ENCODE peak calls at places on chromosomes 4 and X, in seven cellular contexts. H is mammary epithelial cell, J is cardiac fibroblast, Q is cardiac muscle cell, L is A549, F is foreskin fibroblast, I is fibroblast of the aortic adventitia. C is an unnamed sample.

GRCh38 chr4:146255874-146256273 is 41.5 kb downstream of the REELD1 start:
- DNase-seq in H (no peak), J (peak), Q (no peak), L (peak), F (peak), I (peak), C (peak)

GRCh38 chrX:153032397-153033118 is 23.7 kb upstream of the PNMA3 start:
- DNase-seq in H (peak), J (peak), Q (peak), L (peak), F (peak), I (peak), C (no peak)

GRCh38 chr4:6688879-6689505 is 4.7 kb upstream of the S100P start:
- DNase-seq in H (peak), J (peak), Q (no peak), L (peak), F (peak), I (peak), C (peak)

GRCh38 chr4:162497564-162498167 is 333.9 kb upstream of the FSTL5 start:
- DNase-seq in H (peak), J (peak), Q (peak), L (peak), F (peak), I (peak), C (peak)

GRCh38 chr4:142265536-142265935 is 580.6 kb downstream of the INPP4B start:
- DNase-seq in H (peak), J (peak), Q (no peak), L (peak), F (peak), I (peak), C (peak)

GRCh38 chrX:11564546-11564945 is 101.2 kb downstream of the ARHGAP6 start:
- DNase-seq in H (no peak), J (peak), Q (no peak), L (no peak), F (no peak), I (peak), C (no peak)

GRCh38 chr4:38568768-38569167 is 95.2 kb upstream of the KLF3 start:
- DNase-seq in H (peak), J (no peak), Q (no peak), L (no peak), F (no peak), I (no peak), C (no peak)

GRCh38 chr4:3460926-3461325 is 2.2 kb upstream of the DOK7 start:
- DNase-seq in H (no peak), J (no peak), Q (no peak), L (no peak), F (no peak), I (no peak), C (no peak)

GRCh38 chrX:80812176-80812575 is 2.5 kb upstream of the BRWD3 start:
- DNase-seq in H (peak), J (peak), Q (peak), L (peak), F (peak), I (peak), C (no peak)

GRCh38 chrX:45198301-45198700 is 2.4 kb downstream of the DIPK2B start:
- DNase-seq in H (no peak), J (no peak), Q (no peak), L (no peak), F (no peak), I (no peak), C (no peak)

GRCh38 chr4:7254736-7255487 is 62.6 kb downstream of the SORCS2 start:
- DNase-seq in H (no peak), J (peak), Q (no peak), L (no peak), F (no peak), I (peak), C (no peak)

GRCh38 chr4:184934961-184935360 is 83.3 kb upstream of the HELT start:
- DNase-seq in H (no peak), J (no peak), Q (no peak), L (no peak), F (no peak), I (no peak), C (no peak)

GRCh38 chr4:155546451-155546850 is 120.2 kb upstream of the GUCY1A1 start:
- DNase-seq in H (peak), J (no peak), Q (no peak), L (no peak), F (peak), I (no peak), C (peak)

GRCh38 chrX:133859336-133859735 is 126.1 kb downstream of the GPC3 start:
- DNase-seq in H (peak), J (no peak), Q (no peak), L (no peak), F (no peak), I (no peak), C (peak)

GRCh38 chr4:114384629-114385028 is 214.0 kb upstream of the UGT8 start:
- DNase-seq in H (no peak), J (peak), Q (peak), L (peak), F (peak), I (peak), C (peak)

GRCh38 chr4:140049924-140050681 is 103.9 kb downstream of the MAML3 start:
- DNase-seq in H (no peak), J (peak), Q (peak), L (peak), F (no peak), I (peak), C (no peak)

GRCh38 chr4:8772499-8773123 is 99.0 kb downstream of the HMX1 start:
- DNase-seq in H (no peak), J (no peak), Q (no peak), L (no peak), F (no peak), I (no peak), C (no peak)

GRCh38 chr4:3666263-3666662 is 99.9 kb upstream of the ADRA2C start:
- DNase-seq in H (no peak), J (no peak), Q (no peak), L (no peak), F (no peak), I (no peak), C (no peak)

GRCh38 chrX:22278375-22278774 is 5.7 kb downstream of the CBLL2 start:
- DNase-seq in H (peak), J (peak), Q (peak), L (peak), F (no peak), I (no peak), C (peak)

GRCh38 chr4:183388021-183388420 is 56.4 kb upstream of the CDKN2AIP start:
- DNase-seq in H (no peak), J (no peak), Q (no peak), L (no peak), F (no peak), I (no peak), C (no peak)

GRCh38 chr4:85318415-85318814 is 156.5 kb upstream of the ARHGAP24 start:
- DNase-seq in H (peak), J (no peak), Q (no peak), L (no peak), F (no peak), I (no peak), C (peak)

GRCh38 chrX:13646154-13646549 is 6.8 kb upstream of the TCEANC start:
- DNase-seq in H (peak), J (peak), Q (peak), L (peak), F (peak), I (peak), C (peak)

GRCh38 chr4:41069268-41069667 is 145.1 kb downstream of the APBB2 start:
- DNase-seq in H (no peak), J (peak), Q (no peak), L (no peak), F (no peak), I (no peak), C (no peak)

GRCh38 chr4:71204056-71204455 is 134.8 kb upstream of the SLC4A4 start:
- DNase-seq in H (no peak), J (no peak), Q (no peak), L (no peak), F (no peak), I (no peak), C (no peak)

GRCh38 chr4:119955256-119955655 is 111.4 kb downstream of the MAD2L1 start:
- DNase-seq in H (no peak), J (no peak), Q (no peak), L (no peak), F (no peak), I (no peak), C (no peak)

GRCh38 chr4:179626687-179627086 is 2184.4 kb upstream of the AGA start:
- DNase-seq in H (no peak), J (no peak), Q (peak), L (peak), F (no peak), I (no peak), C (no peak)

GRCh38 chr4:15703439-15703838 is 574 bp downstream of the BST1 start:
- DNase-seq in H (no peak), J (no peak), Q (no peak), L (no peak), F (no peak), I (no peak), C (no peak)
- H3K4me3 ChIP-seq in H (no peak), J (peak), Q (no peak), L (peak), F (peak), I (peak), C (no peak)

GRCh38 chrX:24347871-24348270 is 12.6 kb upstream of the SUPT20HL1 start:
- DNase-seq in H (no peak), J (peak), Q (peak), L (no peak), F (no peak), I (peak), C (no peak)

GRCh38 chrX:24340501-24340900 is 19.9 kb upstream of the SUPT20HL1 start:
- DNase-seq in H (no peak), J (no peak), Q (no peak), L (no peak), F (no peak), I (no peak), C (no peak)

GRCh38 chrX:24339911-24340310 is 20.5 kb upstream of the SUPT20HL1 start:
- DNase-seq in H (no peak), J (no peak), Q (no peak), L (no peak), F (no peak), I (no peak), C (no peak)

GRCh38 chrX:24341795-24342194 is 18.6 kb upstream of the SUPT20HL1 start:
- DNase-seq in H (peak), J (peak), Q (no peak), L (no peak), F (peak), I (peak), C (peak)

DNA sequence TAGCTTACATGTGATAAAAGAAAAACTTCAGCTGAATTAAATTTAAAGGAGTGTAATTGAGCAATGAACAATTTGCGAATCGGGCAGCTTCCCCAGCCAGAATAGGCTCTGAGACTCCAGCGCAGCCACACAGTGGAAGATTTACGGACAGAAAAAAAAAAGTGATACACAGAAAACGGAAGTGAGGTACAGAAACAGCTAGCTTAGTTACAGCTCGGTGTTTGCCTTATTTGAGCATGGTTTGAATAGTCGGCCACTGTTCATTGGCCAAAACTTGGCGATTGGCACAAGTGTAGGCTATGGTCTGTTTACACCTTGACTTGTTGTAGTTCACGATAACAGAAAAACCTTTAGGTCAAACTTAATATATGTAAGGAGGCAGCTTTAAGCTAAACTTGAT is 16.7 kb upstream of the SUPT20HL1 start:
- DNase-seq in H (no peak), J (peak), Q (no peak), L (no peak), F (no peak), I (peak), C (no peak)
- H3K4me3 ChIP-seq in H (no peak), J (no peak), Q (no peak), L (no peak), F (no peak), I (no peak), C (no peak)

GRCh38 chr4:151727365-151727764 is 33.4 kb downstream of the GATB start:
- DNase-seq in H (peak), J (no peak), Q (no peak), L (no peak), F (no peak), I (peak), C (peak)

GRCh38 chr4:151725087-151725486 is 35.7 kb downstream of the GATB start:
- DNase-seq in H (no peak), J (no peak), Q (no peak), L (no peak), F (no peak), I (no peak), C (no peak)

GRCh38 chr4:151730003-151730559 is 30.7 kb downstream of the GATB start:
- DNase-seq in H (peak), J (no peak), Q (no peak), L (peak), F (no peak), I (no peak), C (peak)

DNA sequence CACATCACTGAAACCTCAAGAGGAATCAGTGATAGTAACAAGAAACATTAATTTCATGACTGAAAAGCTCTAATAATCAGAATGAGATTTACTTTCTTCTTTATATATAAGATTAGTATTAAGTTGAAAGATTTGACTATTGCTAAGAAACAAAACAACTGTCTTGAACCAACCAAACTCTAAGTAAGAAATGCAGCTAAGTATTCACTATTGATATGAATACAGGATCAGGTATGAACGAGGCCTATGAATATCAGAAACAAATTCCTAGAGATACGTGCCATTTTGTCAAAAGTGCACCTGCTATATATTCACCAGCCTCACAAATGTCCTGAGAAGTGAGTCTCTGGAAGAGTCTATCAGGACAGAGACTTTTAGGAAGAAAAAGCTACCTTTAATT is 32.1 kb downstream of the GATB start:
- DNase-seq in H (no peak), J (no peak), Q (no peak), L (no peak), F (no peak), I (no peak), C (no peak)
- H3K4me3 ChIP-seq in H (no peak), J (no peak), Q (no peak), L (no peak), F (no peak), I (no peak), C (no peak)

DNA sequence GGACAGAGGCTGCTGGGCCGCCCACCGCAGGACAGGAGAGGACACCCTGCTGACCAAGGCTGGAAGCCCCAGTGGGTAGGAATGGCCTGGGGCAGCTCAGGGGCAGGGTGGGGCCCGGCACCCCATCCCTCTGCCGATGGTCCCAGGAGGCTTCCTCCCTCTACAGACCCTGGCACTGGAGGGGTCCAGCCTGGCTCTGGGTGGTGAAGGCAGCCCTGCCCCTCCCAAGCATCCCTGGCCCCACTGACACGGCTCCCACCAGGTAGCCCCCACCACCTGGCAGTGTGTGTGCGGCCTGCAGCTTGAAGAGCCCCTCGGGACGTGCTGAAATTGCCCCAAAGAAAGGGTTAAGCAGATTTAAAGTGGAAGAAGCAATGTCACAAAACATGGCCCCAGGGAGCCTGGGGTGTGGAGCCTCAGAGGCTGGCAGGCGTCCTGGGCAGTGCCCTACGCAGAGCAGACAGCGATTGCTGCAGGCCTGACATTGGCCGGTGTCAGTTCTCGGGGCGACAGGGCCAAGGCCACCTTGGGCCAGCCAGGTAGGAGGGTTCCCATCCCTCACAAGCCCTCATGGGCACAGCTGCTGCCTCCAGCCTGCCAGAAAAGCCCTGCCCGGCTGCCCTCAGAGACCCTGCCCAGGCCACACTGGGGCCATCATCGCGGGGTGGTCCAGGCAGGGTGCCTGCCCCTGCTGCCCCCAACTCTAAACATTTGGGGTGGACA is 80.5 kb downstream of the FAM53A start:
- DNase-seq in H (no peak), J (no peak), Q (no peak), L (no peak), F (no peak), I (no peak), C (no peak)
- H3K4me3 ChIP-seq in H (no peak), J (no peak), Q (no peak), L (no peak), F (no peak), I (no peak), C (no peak)

GRCh38 chr4:37245391-37245954 is 930 bp downstream of the NWD2 start:
- DNase-seq in H (no peak), J (no peak), Q (no peak), L (no peak), F (no peak), I (no peak), C (no peak)

GRCh38 chr4:37243722-37244582 is 591 bp upstream of the NWD2 start:
- DNase-seq in H (peak), J (no peak), Q (peak), L (peak), F (peak), I (no peak), C (no peak)

GRCh38 chr4:37243061-37243460 is 1.5 kb upstream of the NWD2 start:
- DNase-seq in H (no peak), J (no peak), Q (no peak), L (no peak), F (no peak), I (no peak), C (no peak)

GRCh38 chr4:37246891-37247290 is 2.3 kb downstream of the NWD2 start:
- DNase-seq in H (no peak), J (no peak), Q (no peak), L (no peak), F (no peak), I (no peak), C (no peak)

GRCh38 chr4:37244583-37245390 is at the start of gene NWD2:
- DNase-seq in H (peak), J (peak), Q (peak), L (no peak), F (no peak), I (no peak), C (no peak)
- H3K4me3 ChIP-seq in H (no peak), J (no peak), Q (peak), L (no peak), F (no peak), I (no peak), C (no peak)

DNA sequence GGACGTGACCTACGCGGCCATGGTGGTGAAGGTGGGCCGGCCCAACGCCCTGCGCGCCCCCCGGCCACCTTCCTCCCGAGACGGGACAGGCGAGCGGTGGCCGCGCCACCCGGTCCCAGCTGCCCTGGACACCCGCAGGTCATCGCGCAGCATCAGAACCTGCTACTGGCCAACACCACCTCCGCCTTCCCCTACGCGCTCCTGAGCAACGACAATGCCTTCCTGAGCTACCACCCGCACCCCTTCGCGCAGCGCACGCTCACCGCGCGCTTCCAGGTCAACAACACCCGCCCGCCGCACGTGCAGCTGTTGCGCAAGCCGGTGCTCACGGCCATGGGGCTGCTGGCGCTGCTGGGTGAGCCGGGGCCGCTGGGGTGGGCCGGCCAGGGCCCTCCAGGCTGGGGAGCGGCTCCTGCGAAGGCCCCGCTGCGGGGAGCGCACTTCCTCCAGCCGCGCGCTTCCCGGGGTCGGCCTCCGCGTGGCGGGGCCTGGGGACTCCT is 9.0 kb upstream of the SLC26A1 start:
- DNase-seq in H (peak), J (peak), Q (no peak), L (no peak), F (no peak), I (peak), C (no peak)
- H3K4me3 ChIP-seq in H (no peak), J (no peak), Q (no peak), L (no peak), F (no peak), I (no peak), C (no peak)

DNA sequence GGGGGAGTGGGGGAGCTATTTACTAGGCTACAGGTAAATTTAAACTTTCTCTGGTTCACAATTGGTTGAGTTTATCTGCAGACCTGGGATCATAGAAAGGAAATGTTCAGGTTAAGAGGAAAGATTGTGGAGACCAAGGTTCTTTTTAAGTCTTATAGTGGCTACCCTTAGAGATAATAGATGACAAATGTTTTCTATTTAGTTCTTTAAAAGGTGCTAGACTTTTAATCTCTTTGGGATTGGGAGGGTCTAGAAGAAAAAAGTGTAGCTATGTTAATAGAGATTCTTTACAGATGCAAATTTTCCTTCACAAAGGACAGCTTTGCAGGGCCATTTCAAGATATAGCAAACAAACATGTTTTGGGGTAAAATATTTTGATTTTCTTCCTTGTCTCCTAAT is 76.0 kb downstream of the TEX13C start:
- DNase-seq in H (no peak), J (no peak), Q (no peak), L (no peak), F (no peak), I (no peak), C (no peak)
- H3K4me3 ChIP-seq in H (no peak), J (no peak), Q (no peak), L (no peak), F (no peak), I (no peak), C (no peak)